ENCODE peak calls at places on chromosome 21, in eight cellular contexts. C is heart left ventricle, F is HCT116, O is uterus, B is stomach, Z is upper lobe of left lung, W is K562, J is sigmoid colon. K is an unnamed sample. For H3K36me3, the result is how much of the 10 kb centered on the place peaks cover.

GRCh38 chr21:28675265-28676041 is 317.2 kb downstream of the LTN1 start:
- DNase-seq in J (no peak), F (no peak), C (no peak), B (no peak), W (no peak), O (no peak), Z (no peak), K (no peak)

GRCh38 chr21:15968911-15969310 is 239.1 kb downstream of the USP25 start:
- DNase-seq in B (no peak), W (no peak), Z (no peak), F (no peak), C (no peak), J (no peak), O (no peak), K (no peak)

GRCh38 chr21:34795152-34796141 is 126.7 kb downstream of the CLIC6 start:
- DNase-seq in O (no peak), W (no peak), J (no peak), C (no peak), B (peak), F (peak), Z (no peak), K (no peak)

GRCh38 chr21:45865106-45865835 is 116.3 kb upstream of the COL6A1 start:
- DNase-seq in W (no peak), O (no peak), J (no peak), Z (no peak), F (no peak), B (no peak), C (no peak), K (no peak)

GRCh38 chr21:20739421-20739820 is 258.8 kb upstream of the NCAM2 start:
- DNase-seq in F (no peak), Z (no peak), C (no peak), W (peak), O (no peak), B (no peak), J (no peak), K (no peak)

GRCh38 chr21:45393833-45394638 is 10.9 kb upstream of the COL18A1 start:
- DNase-seq in W (no peak), Z (no peak), F (no peak), J (peak), O (no peak), B (no peak), C (no peak), K (peak)

GRCh38 chr21:35048706-35049617 is at the start of gene RUNX1:
- DNase-seq in Z (peak), J (no peak), F (no peak), C (peak), B (peak), O (no peak), W (peak), K (no peak)

GRCh38 chr21:26843912-26844257 is 1.3 kb downstream of the ADAMTS1 start:
- DNase-seq in O (peak), C (peak), W (no peak), F (no peak), Z (no peak), B (no peak), J (no peak), K (no peak)

GRCh38 chr21:16587141-16587570 is 857.4 kb downstream of the USP25 start:
- DNase-seq in O (peak), W (no peak), Z (peak), C (peak), F (no peak), B (peak), J (peak), K (peak)

GRCh38 chr21:20997308-20997632 is 939 bp upstream of the NCAM2 start:
- DNase-seq in J (no peak), F (no peak), C (no peak), Z (no peak), B (no peak), O (no peak), W (no peak), K (no peak)

GRCh38 chr21:42426424-42426823 is 22.7 kb downstream of the UBASH3A start:
- DNase-seq in Z (no peak), C (no peak), J (no peak), F (no peak), B (no peak), O (no peak), W (no peak), K (no peak)

GRCh38 chr21:36989699-36990507 is 16.6 kb upstream of the RIPPLY3 start:
- DNase-seq in J (peak), F (peak), C (peak), Z (peak), B (peak), W (peak), O (peak), K (peak)
- TF ChIP-seq POLR2A in J (no peak), F (peak), C (no peak), Z (no peak), B (no peak), W (peak), O (peak), K (peak)

GRCh38 chr21:39221282-39221996 is 38.2 kb upstream of the PSMG1 start:
- DNase-seq in J (no peak), C (no peak), B (no peak), Z (peak), W (no peak), O (no peak), F (no peak), K (no peak)
- H3K36me3 ChIP-seq in J (under half), C (half or more), B (half or more), Z (under half), W (half or more), O (under half), F (under half), K (under half)

GRCh38 chr21:37357691-37358090 is 8.9 kb upstream of the DYRK1A start:
- DNase-seq in J (no peak), W (no peak), B (no peak), F (no peak), Z (no peak), O (no peak), C (no peak), K (no peak)

GRCh38 chr21:37356710-37357109 is 9.9 kb upstream of the DYRK1A start:
- DNase-seq in Z (no peak), B (no peak), W (peak), J (no peak), F (no peak), C (no peak), O (no peak), K (no peak)

GRCh38 chr21:37363936-37364335 is 2.6 kb upstream of the DYRK1A start:
- DNase-seq in W (no peak), O (no peak), F (no peak), B (no peak), J (no peak), C (no peak), Z (no peak), K (no peak)

GRCh38 chr21:37358392-37358791 is 8.2 kb upstream of the DYRK1A start:
- DNase-seq in W (no peak), J (no peak), C (peak), B (no peak), F (no peak), O (no peak), Z (no peak), K (no peak)
- TF ChIP-seq POLR2A in W (no peak), J (no peak), C (no peak), B (no peak), F (no peak), O (no peak), Z (no peak), K (no peak)

GRCh38 chr21:39707316-39707715 is 37.7 kb upstream of the IGSF5 start:
- DNase-seq in C (no peak), J (no peak), W (no peak), F (no peak), Z (no peak), B (no peak), O (no peak), K (no peak)

GRCh38 chr21:39714331-39714730 is 30.7 kb upstream of the IGSF5 start:
- DNase-seq in J (no peak), F (no peak), W (no peak), O (no peak), Z (no peak), C (no peak), B (no peak), K (no peak)

GRCh38 chr21:39713905-39714304 is 31.1 kb upstream of the IGSF5 start:
- DNase-seq in C (peak), W (no peak), B (no peak), O (no peak), Z (no peak), F (no peak), J (no peak), K (peak)

GRCh38 chr21:39712976-39713375 is 32.0 kb upstream of the IGSF5 start:
- DNase-seq in W (peak), B (no peak), F (no peak), O (no peak), J (no peak), Z (no peak), C (no peak), K (no peak)

DNA sequence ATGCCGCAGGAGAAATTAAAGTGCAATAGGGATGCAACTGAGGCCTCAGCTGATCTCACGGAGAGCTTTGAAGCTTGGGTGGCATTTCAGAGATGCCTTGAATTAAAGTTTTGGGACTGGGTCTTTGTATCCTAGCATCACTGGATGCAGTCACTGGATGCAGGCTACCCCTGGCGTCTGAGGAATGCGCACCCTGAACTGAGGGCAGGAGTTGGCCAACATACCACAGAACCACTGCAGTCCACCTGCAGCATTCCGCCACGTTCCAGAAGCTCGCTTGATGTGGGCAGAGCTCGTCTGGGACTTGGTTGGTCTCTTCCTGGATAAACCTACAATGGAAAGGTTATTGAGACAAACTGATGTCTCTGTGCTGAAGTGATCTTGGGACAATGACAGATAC is 34.1 kb upstream of the IGSF5 start:
- DNase-seq in C (no peak), B (no peak), J (no peak), F (no peak), Z (no peak), W (no peak), O (no peak), K (no peak)
- H3K36me3 ChIP-seq in C (under half), B (under half), J (under half), F (under half), Z (under half), W (under half), O (under half), K (under half)

DNA sequence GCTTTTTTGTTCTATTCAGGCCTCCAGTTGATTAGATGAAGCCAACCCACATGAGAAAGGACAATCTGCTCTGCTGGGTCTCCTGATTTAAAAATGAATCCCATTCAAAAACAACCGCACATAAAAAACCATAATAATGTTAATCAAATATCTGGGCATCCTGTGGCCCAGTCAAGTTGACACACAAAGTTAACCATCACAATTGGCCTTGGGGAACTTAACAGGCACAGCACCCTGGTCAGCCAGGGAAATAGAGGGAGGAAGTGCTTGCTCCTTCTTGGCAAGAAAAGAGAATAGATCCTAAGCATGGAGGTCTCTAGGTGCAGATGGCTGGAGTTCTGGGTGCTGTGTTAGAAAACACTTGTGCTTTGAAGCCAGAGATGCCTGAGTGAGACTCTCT is 109.6 kb upstream of the OLIG2 start:
- DNase-seq in F (no peak), W (no peak), Z (no peak), O (no peak), J (no peak), B (no peak), C (no peak), K (no peak)
- TF ChIP-seq POLR2A in F (no peak), W (no peak), Z (no peak), O (no peak), J (no peak), B (no peak), C (no peak), K (no peak)

K was measured in ovary.